ENCODE peak calls at places on chromosome 5, in five cellular contexts. H, W, Z, D and I are unnamed samples.
A peak's percentile ranks its signal among the peaks of the same experiment; 100 is the strongest.

GRCh38 chr5:105882956-105883481 is 1787.7 kb downstream of the EFNA5 start:
- DNase-seq in Z (no peak), W (no peak), D (no peak), H (peak; percentile 51), I (no peak)

GRCh38 chr5:1312993-1313833 is 18.3 kb upstream of the TERT start:
- DNase-seq in H (no peak), W (no peak), D (no peak), Z (no peak), I (peak; percentile 52)

GRCh38 chr5:159052282-159053011 is 47.3 kb downstream of the EBF1 start:
- DNase-seq in D (no peak), Z (no peak), W (no peak), H (no peak), I (no peak)

GRCh38 chr5:150320048-150320555 is 17.4 kb upstream of the ARSI start:
- DNase-seq in W (no peak), Z (peak; percentile 71), D (no peak), H (peak; percentile 70), I (no peak)

GRCh38 chr5:95940758-95941682 is 20.6 kb downstream of the ELL2 start:
- DNase-seq in H (no peak), Z (no peak), W (peak; percentile 26), D (no peak), I (no peak)

GRCh38 chr5:72106922-72107873 is at the start of gene MAP1B:
- DNase-seq in D (no peak), H (peak; percentile 48), Z (peak; percentile 48), W (peak; percentile 87), I (peak; percentile 8)

GRCh38 chr5:180332051-180332517 is 21.1 kb downstream of the GFPT2 start:
- DNase-seq in W (peak; percentile 86), Z (no peak), D (no peak), H (no peak), I (no peak)

GRCh38 chr5:98187945-98188344 is 585.5 kb upstream of the RGMB start:
- DNase-seq in W (no peak), Z (no peak), H (no peak), D (no peak), I (no peak)

GRCh38 chr5:139246394-139246793 is 47.1 kb upstream of the MATR3 start:
- DNase-seq in W (peak; percentile 12), D (peak; percentile 12), H (peak; percentile 45), Z (no peak), I (no peak)